ENCODE peak calls at places on chromosome 15, in ten cellular contexts. V is activated CD4-positive, alpha-beta T cell treated with anti-CD3 and anti-CD28 coated beads, Interleukin-2, amount 50 U/mL, for 4 hours; D is Kasumi-1; R is DMS79 treated with DMSO at 0.1 percent for 48 hours; X is GM12892; L is T-helper 9 cell; S is EH; O is nephron progenitor cell; N is Daoy; H is M059J. I is an unnamed sample.

GRCh38 chr15:98881526-98882517 is 125.8 kb downstream of the PGPEP1L start:
- DNase-seq in H (peak), D (peak), V (no peak), X (no peak), O (no peak), N (peak), R (no peak), L (no peak), S (peak), I (no peak)

GRCh38 chr15:79037848-79038247 is 52.7 kb downstream of the RASGRF1 start:
- DNase-seq in R (no peak), L (no peak), D (no peak), H (no peak), O (no peak), V (no peak), S (no peak), X (no peak), N (no peak), I (no peak)

GRCh38 chr15:90184119-90184785 is 16.9 kb upstream of the SEMA4B start:
- DNase-seq in V (peak), L (no peak), O (peak), S (peak), R (peak), H (peak), D (no peak), N (peak), X (peak), I (peak)

GRCh38 chr15:88543065-88543776 is 3.3 kb downstream of the DET1 start:
- DNase-seq in L (no peak), X (no peak), N (no peak), V (no peak), H (peak), D (no peak), R (no peak), O (no peak), S (peak), I (no peak)

GRCh38 chr15:100835626-100836025 is 44.0 kb upstream of the ALDH1A3 start:
- DNase-seq in L (no peak), R (no peak), X (no peak), H (peak), O (no peak), D (no peak), N (no peak), S (peak), V (no peak), I (no peak)

GRCh38 chr15:77282333-77282732 is 137.6 kb downstream of the PEAK1 start:
- DNase-seq in D (no peak), R (no peak), O (no peak), N (no peak), L (no peak), X (no peak), V (no peak), H (peak), S (peak), I (no peak)

GRCh38 chr15:101496198-101496986 is 6.9 kb upstream of the PCSK6 start:
- DNase-seq in S (no peak), H (no peak), N (no peak), O (peak), V (no peak), L (no peak), D (peak), X (no peak), R (no peak), I (no peak)

GRCh38 chr15:45023659-45024320 is 795 bp downstream of the SORD start:
- DNase-seq in H (peak), N (peak), R (peak), O (no peak), L (no peak), V (no peak), D (peak), S (peak), X (no peak), I (no peak)

GRCh38 chr15:83890584-83890983 is 236.7 kb downstream of the ADAMTSL3 start:
- DNase-seq in X (no peak), D (no peak), H (no peak), V (no peak), R (no peak), L (no peak), N (no peak), S (no peak), O (no peak), I (no peak)

GRCh38 chr15:39887832-39888231 is 32.2 kb downstream of the GPR176 start:
- DNase-seq in L (no peak), S (peak), H (peak), N (peak), D (peak), V (no peak), X (no peak), O (no peak), R (peak), I (peak)

GRCh38 chr15:74808073-74808839 is 4.4 kb upstream of the LMAN1L start:
- DNase-seq in D (no peak), X (no peak), S (peak), O (no peak), V (no peak), L (no peak), H (peak), R (no peak), N (no peak), I (no peak)

GRCh38 chr15:37695719-37696118 is 238.7 kb upstream of the TMCO5A start:
- DNase-seq in H (peak), O (no peak), R (no peak), D (no peak), S (peak), V (no peak), X (no peak), L (no peak), N (no peak), I (no peak)

GRCh38 chr15:98767692-98768091 is 119.4 kb downstream of the IGF1R start:
- DNase-seq in O (no peak), X (no peak), V (no peak), D (no peak), R (no peak), L (no peak), N (no peak), H (no peak), S (peak), I (no peak)

GRCh38 chr15:78374436-78375393 is 34.6 kb downstream of the CRABP1 start:
- DNase-seq in X (no peak), S (no peak), D (no peak), V (no peak), R (no peak), N (peak), O (no peak), L (no peak), H (peak), I (no peak)

GRCh38 chr15:39622660-39623549 is 42.0 kb downstream of the THBS1 start:
- DNase-seq in V (no peak), D (no peak), H (no peak), N (no peak), O (no peak), L (no peak), X (no peak), R (no peak), S (no peak), I (no peak)

GRCh38 chr15:83106994-83107840 is at the start of gene TM6SF1:
- DNase-seq in N (no peak), O (peak), S (peak), H (no peak), L (no peak), R (peak), D (peak), X (peak), V (no peak), I (no peak)

GRCh38 chr15:43267439-43267838 is 711 bp upstream of the TGM5 start:
- DNase-seq in S (no peak), D (no peak), N (no peak), V (no peak), L (no peak), H (no peak), X (no peak), R (no peak), O (no peak), I (no peak)

GRCh38 chr15:63082366-63082765 is 39.3 kb upstream of the LACTB start:
- DNase-seq in H (no peak), N (no peak), L (no peak), R (no peak), O (no peak), X (no peak), D (no peak), V (no peak), S (no peak), I (no peak)

GRCh38 chr15:22968356-22968755 is 11.8 kb downstream of the CYFIP1 start:
- DNase-seq in H (peak), O (no peak), N (peak), R (no peak), S (peak), L (no peak), V (no peak), X (no peak), D (no peak), I (no peak)

GRCh38 chr15:70995383-70995965 is 102.8 kb downstream of the LRRC49 start:
- DNase-seq in D (no peak), O (no peak), X (no peak), H (no peak), L (no peak), N (no peak), R (no peak), S (peak), V (no peak), I (no peak)

GRCh38 chr15:77033729-77034619 is 36.9 kb downstream of the TSPAN3 start:
- DNase-seq in R (no peak), N (no peak), S (peak), X (no peak), L (no peak), D (no peak), O (no peak), H (no peak), V (no peak), I (peak)

GRCh38 chr15:84099181-84099580 is 136.4 kb upstream of the GOLGA6L4 start:
- DNase-seq in O (no peak), N (peak), V (no peak), R (no peak), H (no peak), S (peak), X (no peak), L (no peak), D (peak), I (peak)

GRCh38 chr15:47813985-47814384 is 96.7 kb downstream of the SEMA6D start:
- DNase-seq in O (no peak), S (no peak), V (no peak), N (no peak), D (no peak), H (no peak), R (no peak), L (no peak), X (no peak), I (no peak)

GRCh38 chr15:60191015-60191414 is 186.9 kb downstream of the FOXB1 start:
- DNase-seq in V (no peak), N (no peak), L (no peak), X (no peak), R (no peak), H (no peak), D (no peak), O (no peak), S (no peak), I (no peak)

GRCh38 chr15:84979651-84980050 is 2.0 kb upstream of the PDE8A start:
- DNase-seq in X (no peak), D (no peak), L (no peak), N (no peak), V (no peak), R (no peak), H (no peak), S (no peak), O (peak), I (peak)

GRCh38 chr15:101149864-101150722 is 101.8 kb downstream of the CHSY1 start:
- DNase-seq in O (no peak), R (no peak), V (no peak), N (no peak), L (no peak), H (no peak), X (no peak), D (no peak), S (no peak), I (no peak)

GRCh38 chr15:54159044-54159443 is 180.8 kb downstream of the UNC13C start:
- DNase-seq in O (no peak), D (no peak), N (no peak), R (no peak), X (no peak), L (no peak), H (peak), V (no peak), S (no peak), I (no peak)

GRCh38 chr15:92611995-92612745 is 43.4 kb downstream of the FAM174B start:
- DNase-seq in R (no peak), H (peak), D (no peak), V (no peak), O (no peak), S (peak), N (no peak), X (no peak), L (no peak), I (no peak)

GRCh38 chr15:94174399-94174802 is 57.0 kb upstream of the MCTP2 start:
- DNase-seq in H (peak), V (no peak), S (peak), R (no peak), L (no peak), N (peak), X (no peak), O (no peak), D (peak), I (no peak)

GRCh38 chr15:34812369-34812768 is 17.0 kb upstream of the ACTC1 start:
- DNase-seq in O (no peak), L (no peak), S (peak), H (peak), D (no peak), V (no peak), R (no peak), N (no peak), X (no peak), I (no peak)

GRCh38 chr15:64067564-64068030 is 21.3 kb upstream of the DAPK2 start:
- DNase-seq in N (peak), S (peak), H (peak), D (peak), O (peak), V (peak), R (peak), L (peak), X (no peak), I (peak)

GRCh38 chr15:67878647-67879293 is 38.9 kb upstream of the RNU6-1 start:
- DNase-seq in L (no peak), N (no peak), H (no peak), O (no peak), R (no peak), X (no peak), V (no peak), S (no peak), D (no peak), I (peak)

GRCh38 chr15:89878323-89878722 is 15.5 kb downstream of the AP3S2 start:
- DNase-seq in X (no peak), H (no peak), D (no peak), O (no peak), L (no peak), R (no peak), S (no peak), V (no peak), N (no peak), I (no peak)

GRCh38 chr15:80925597-80926059 is 64.0 kb downstream of the MESD start:
- DNase-seq in S (no peak), V (no peak), O (no peak), H (peak), N (peak), D (no peak), R (no peak), L (no peak), X (no peak), I (no peak)

GRCh38 chr15:27592036-27592725 is 506.9 kb downstream of the OCA2 start:
- DNase-seq in O (peak), D (no peak), S (no peak), L (no peak), V (no peak), H (no peak), R (no peak), N (no peak), X (no peak), I (no peak)

GRCh38 chr15:36682091-36682490 is 102.7 kb downstream of the CDIN1 start:
- DNase-seq in S (peak), H (no peak), R (no peak), D (peak), V (no peak), N (no peak), O (no peak), L (no peak), X (no peak), I (no peak)

I was measured in pancreas.